ENCODE peak calls at places on chromosomes 11 and 22, in five cellular contexts. I is fibroblast of mammary gland, G is cardiac muscle cell, R is endothelial cell, J is thyroid gland. L is an unnamed sample.

GRCh38 chr11:44445500-44446340 is 119.7 kb upstream of the CD82 start:
- DNase-seq in I (no peak), G (no peak), R (no peak), J (peak), L (no peak)

GRCh38 chr22:32583074-32583677 is 108.6 kb downstream of the FBXO7 start:
- DNase-seq in I (no peak), G (no peak), R (no peak), J (no peak), L (no peak)

GRCh38 chr22:20750461-20751184 is 23.3 kb upstream of the SERPIND1 start:
- DNase-seq in I (peak), G (peak), R (no peak), J (peak), L (no peak)

GRCh38 chr11:112355726-112356125 is 95.1 kb upstream of the PLET1 start:
- DNase-seq in I (peak), G (peak), R (peak), J (peak), L (peak)

GRCh38 chr22:43293661-43294392 is 49.3 kb downstream of the SCUBE1 start:
- DNase-seq in I (peak), G (no peak), R (no peak), J (no peak), L (peak)

GRCh38 chr11:68214173-68215086 is 1.3 kb upstream of the KMT5B start:
- DNase-seq in I (no peak), G (peak), R (peak), J (no peak), L (peak)

GRCh38 chr22:41976070-41976901 is 7.0 kb downstream of the SEPTIN3 start:
- DNase-seq in I (no peak), G (peak), R (no peak), J (peak), L (peak)

GRCh38 chr11:33227578-33228261 is 29.5 kb upstream of the HIPK3 start:
- DNase-seq in I (peak), G (no peak), R (no peak), J (no peak), L (no peak)

GRCh38 chr11:64882243-64882642 is 3.8 kb upstream of the EHD1 start:
- DNase-seq in I (no peak), G (no peak), R (no peak), J (no peak), L (no peak)

GRCh38 chr11:68847395-68847794 is 5.7 kb upstream of the CPT1A start:
- DNase-seq in I (no peak), G (no peak), R (no peak), J (no peak), L (no peak)

GRCh38 chr11:132300283-132300682 is 929.9 kb downstream of the NTM start:
- DNase-seq in I (no peak), G (peak), R (peak), J (no peak), L (peak)

DNA sequence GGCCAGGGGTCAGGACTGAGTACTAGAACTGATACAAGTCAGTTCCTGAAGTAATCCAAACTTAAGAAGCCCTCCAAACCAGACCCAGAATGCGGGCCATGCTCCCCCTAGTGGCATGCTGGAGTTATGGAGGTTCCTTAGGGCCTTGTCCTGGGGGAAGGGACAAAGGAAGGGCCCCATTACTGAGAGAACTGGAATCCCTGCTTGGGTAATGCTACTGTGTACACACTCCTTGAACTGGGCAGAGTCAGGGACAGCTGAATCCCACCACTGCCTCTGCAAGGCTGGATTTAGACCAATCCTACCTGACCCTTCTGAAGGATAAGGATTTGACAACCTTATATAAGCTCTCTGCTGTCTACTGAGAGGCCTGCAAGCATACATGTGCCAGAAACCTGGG is 97.3 kb upstream of the AKIP1 start:
- DNase-seq in I (peak), G (peak), R (peak), J (peak), L (peak)
- TF ChIP-seq CTCF in I (peak), G (peak), R (peak), J (peak), L (peak)

GRCh38 chr11:134727204-134727603 is 315.2 kb upstream of the B3GAT1 start:
- DNase-seq in I (no peak), G (no peak), R (no peak), J (no peak), L (no peak)

GRCh38 chr11:134725939-134726639 is 314.0 kb upstream of the B3GAT1 start:
- DNase-seq in I (no peak), G (no peak), R (peak), J (peak), L (peak)

GRCh38 chr11:134724779-134725140 is 312.7 kb upstream of the B3GAT1 start:
- DNase-seq in I (no peak), G (no peak), R (no peak), J (peak), L (no peak)

GRCh38 chr11:134724106-134724778 is 312.2 kb upstream of the B3GAT1 start:
- DNase-seq in I (no peak), G (no peak), R (no peak), J (no peak), L (no peak)

GRCh38 chr11:134725211-134725610 is 313.2 kb upstream of the B3GAT1 start:
- DNase-seq in I (no peak), G (no peak), R (no peak), J (no peak), L (no peak)
- TF ChIP-seq CTCF in I (no peak), G (no peak), R (no peak), J (no peak), L (no peak)

DNA sequence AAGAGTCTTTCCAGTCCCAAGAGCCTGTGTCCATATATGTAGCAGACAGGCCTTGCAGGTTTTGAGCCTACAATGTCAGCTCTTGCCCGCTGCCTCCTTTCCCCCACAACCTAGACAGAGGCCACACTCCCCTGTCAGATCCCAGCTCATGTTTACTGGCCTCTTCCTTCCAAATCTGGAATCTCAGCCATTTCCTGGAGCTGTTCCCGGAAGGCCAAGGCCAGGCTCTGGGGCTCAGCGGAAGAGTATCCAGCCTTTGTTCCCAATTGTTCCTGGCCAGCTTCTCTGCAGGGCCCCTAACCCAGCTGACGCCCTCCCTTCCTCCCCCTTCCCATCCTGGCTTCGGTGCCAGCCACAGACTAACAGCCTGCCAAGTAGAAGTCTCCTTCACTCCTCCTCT is 1.0 kb upstream of the ROBO4 start:
- DNase-seq in I (peak), G (no peak), R (peak), J (no peak), L (no peak)
- TF ChIP-seq CTCF in I (no peak), G (no peak), R (no peak), J (no peak), L (no peak)

GRCh38 chr22:21797444-21798221 is 62.0 kb upstream of the YPEL1 start:
- DNase-seq in I (no peak), G (peak), R (no peak), J (peak), L (no peak)

GRCh38 chr22:21796863-21797262 is 61.3 kb upstream of the YPEL1 start:
- DNase-seq in I (no peak), G (no peak), R (no peak), J (peak), L (no peak)

GRCh38 chr22:21796231-21796630 is 60.6 kb upstream of the YPEL1 start:
- DNase-seq in I (no peak), G (no peak), R (no peak), J (no peak), L (no peak)

GRCh38 chr22:21790359-21790758 is 54.8 kb upstream of the YPEL1 start:
- DNase-seq in I (no peak), G (no peak), R (no peak), J (no peak), L (no peak)

GRCh38 chr22:21791635-21792625 is 56.3 kb upstream of the YPEL1 start:
- DNase-seq in I (peak), G (no peak), R (no peak), J (no peak), L (no peak)
- TF ChIP-seq CTCF in I (peak), G (no peak), R (no peak), J (no peak), L (no peak)

DNA sequence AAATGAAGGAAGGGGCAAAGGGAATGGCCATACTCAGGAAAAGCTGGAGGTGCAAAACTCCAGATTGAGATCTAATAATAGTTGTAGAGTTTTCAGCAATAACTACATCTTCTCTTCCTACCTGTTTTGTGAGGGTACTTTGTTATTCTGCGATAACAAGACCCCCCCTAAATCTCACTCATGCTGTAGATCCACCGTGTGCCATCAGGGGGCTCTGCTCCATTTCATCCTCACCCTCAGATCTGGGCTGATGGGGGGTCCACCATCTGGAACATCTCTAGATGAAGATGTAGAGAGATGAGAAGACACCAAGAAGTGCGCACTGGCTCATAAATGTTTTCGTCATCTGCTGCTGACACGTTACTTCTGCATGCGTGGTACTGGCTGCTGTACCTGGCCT is 135.9 kb upstream of the KIRREL3 start:
- DNase-seq in I (no peak), G (no peak), R (no peak), J (no peak), L (no peak)
- TF ChIP-seq CTCF in I (no peak), G (no peak), R (no peak), J (no peak), L (no peak)

GRCh38 chr22:45503071-45503815 is 560 bp downstream of the FBLN1 start:
- DNase-seq in I (no peak), G (no peak), R (peak), J (no peak), L (no peak)

GRCh38 chr22:45499746-45500145 is 2.9 kb upstream of the FBLN1 start:
- DNase-seq in I (no peak), G (no peak), R (no peak), J (no peak), L (no peak)

GRCh38 chr22:45503816-45504702 is 1.4 kb downstream of the FBLN1 start:
- DNase-seq in I (peak), G (no peak), R (peak), J (no peak), L (peak)

GRCh38 chr22:45504703-45505341 is 2.1 kb downstream of the FBLN1 start:
- DNase-seq in I (no peak), G (peak), R (peak), J (no peak), L (peak)

DNA sequence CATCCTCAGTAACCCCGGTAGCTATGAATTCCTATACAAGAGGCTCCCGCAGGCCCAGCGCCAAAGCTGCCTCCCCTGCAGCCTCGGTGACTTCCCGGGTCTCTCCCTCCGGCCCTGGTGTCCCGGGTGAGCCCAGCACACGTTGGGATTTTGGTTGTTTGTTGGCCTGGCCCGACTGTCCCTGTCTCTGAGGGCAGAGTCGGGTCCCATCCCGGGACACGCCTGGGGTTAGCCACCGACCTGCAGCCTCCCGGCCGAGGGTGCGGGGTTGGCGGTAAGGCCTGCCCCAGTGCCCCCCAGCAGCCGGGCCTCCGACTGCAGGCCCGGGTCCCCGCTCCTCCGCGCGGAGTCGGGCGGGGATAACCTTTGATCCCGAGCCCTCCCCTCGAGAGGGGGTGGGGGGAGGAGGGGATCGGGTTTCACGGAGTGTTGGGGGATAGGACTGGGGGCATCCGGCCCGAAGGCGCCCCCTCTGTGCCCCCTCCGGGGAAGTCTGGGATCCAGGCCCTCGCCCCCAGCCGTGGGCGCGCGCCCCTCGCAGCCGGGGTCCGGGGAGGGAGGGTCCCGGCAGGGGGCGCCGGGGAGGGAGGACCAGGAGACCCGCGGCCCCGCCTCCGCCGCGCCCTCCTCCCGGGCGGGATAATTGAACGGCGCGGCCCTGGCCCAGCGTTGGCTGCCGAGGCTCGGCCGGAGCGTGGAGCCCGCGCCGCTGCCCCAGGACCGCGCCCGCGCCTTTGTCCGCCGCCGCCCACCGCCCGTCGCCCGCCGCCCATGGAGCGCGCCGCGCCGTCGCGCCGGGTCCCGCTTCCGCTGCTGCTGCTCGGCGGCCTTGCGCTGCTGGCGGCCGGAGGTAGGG is at the start of gene FBLN1:
- DNase-seq in I (no peak), G (peak), R (peak), J (peak), L (peak)
- TF ChIP-seq CTCF in I (no peak), G (peak), R (no peak), J (no peak), L (peak)

DNA sequence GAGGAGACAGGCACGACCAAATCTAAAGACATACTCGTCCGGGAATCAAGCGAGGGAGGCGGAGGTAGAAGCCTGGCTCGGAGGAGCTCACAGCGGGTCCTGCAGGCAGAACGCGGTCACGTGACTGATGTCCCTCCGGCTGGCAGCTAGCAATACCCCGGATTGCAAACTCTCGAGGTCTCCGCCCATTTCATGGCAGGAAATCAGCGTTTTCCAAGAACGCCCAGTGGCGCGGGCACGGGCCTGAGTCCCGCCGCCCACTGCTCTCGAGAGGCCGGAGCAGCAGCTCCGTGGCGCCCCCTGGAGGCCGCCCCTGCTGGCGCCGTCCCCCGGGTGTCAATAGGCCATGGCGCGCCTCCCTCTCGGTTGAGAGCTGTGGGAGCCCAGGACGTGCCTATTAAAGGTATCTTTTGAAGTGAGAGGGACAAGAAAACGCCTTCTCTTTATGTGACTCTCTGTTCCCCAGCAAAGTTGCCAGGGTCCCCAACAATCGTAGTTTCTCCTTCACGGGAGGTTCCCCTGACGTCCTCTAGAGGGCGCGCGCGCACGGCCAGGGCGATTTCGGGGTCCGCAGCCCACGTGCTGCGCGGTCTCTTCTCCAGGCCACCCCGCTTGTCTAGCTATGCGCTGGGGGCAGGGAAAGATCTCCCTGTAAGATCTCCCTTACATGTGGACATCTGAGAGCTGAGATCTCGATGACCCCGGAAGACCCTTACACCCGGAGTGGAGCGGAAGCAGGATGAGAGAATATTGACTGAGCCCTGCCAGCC is 37.3 kb upstream of the RBFOX2 start:
- DNase-seq in I (peak), G (peak), R (peak), J (peak), L (peak)
- TF ChIP-seq CTCF in I (peak), G (peak), R (peak), J (peak), L (peak)

DNA sequence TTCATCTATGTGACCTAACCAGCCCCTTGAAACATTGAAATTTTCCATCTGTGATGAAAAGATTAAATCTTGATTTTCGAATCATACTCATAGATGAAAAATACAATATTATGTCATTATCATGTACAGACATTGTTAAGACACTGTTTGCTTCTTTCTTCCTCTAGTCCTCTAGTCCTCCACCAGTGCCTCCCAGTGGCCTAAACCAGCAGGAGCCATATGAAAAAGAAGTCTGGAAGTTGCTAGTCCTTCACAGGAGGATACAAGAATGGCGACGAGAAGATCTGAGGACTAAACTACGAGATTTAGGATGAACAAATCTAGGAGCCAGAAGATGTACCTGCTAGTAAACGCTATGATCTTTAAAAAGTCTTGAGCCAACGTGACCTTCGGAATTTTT is 134.1 kb downstream of the SLC17A6 start:
- DNase-seq in I (no peak), G (no peak), R (peak), J (no peak), L (no peak)
- TF ChIP-seq CTCF in I (peak), G (peak), R (no peak), J (no peak), L (no peak)

DNA sequence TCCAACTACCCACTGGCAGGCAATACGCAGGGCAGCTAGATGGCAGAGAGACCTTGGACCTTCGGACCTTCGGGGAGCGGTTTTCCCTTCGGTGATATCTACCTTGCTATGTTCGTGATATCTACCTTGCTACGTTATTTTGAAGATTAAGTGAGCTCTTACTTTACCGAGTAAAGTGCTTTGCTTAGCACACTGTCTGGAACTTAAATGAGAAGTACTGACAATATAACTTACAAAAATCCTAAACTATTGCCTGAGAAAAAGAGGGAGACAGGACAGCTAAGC is 1.0 kb upstream of the PRDM10 start:
- DNase-seq in I (no peak), G (no peak), R (no peak), J (no peak), L (no peak)
- TF ChIP-seq CTCF in I (no peak), G (no peak), R (no peak), J (no peak), L (no peak)

L was measured in nephron progenitor cell.